ENCODE peak calls at places on chromosomes 4 and X, in six cellular contexts. E is epithelial cell of esophagus, D is uterus, H is H9, L is astrocyte, C is progenitor cell of endocrine pancreas. V is an unnamed sample.

GRCh38 chr4:183229397-183229796 is 90.7 kb downstream of the CLDN22 start:
- DNase-seq in E (peak; percentile 49), L (peak; percentile 40), H (no peak), D (no peak), C (no peak), V (no peak)

GRCh38 chr4:41573458-41574129 is 35.6 kb downstream of the LIMCH1 start:
- DNase-seq in D (no peak), H (no peak), E (no peak), C (no peak), L (peak; percentile 64), V (no peak)

GRCh38 chr4:54100607-54101189 is 735 bp downstream of the GSX2 start:
- DNase-seq in D (no peak), C (no peak), L (no peak), H (peak; percentile 31), E (no peak), V (peak; percentile 28)

GRCh38 chr4:65597697-65598096 is 72.6 kb downstream of the EPHA5 start:
- DNase-seq in D (no peak), C (no peak), L (peak; percentile 36), E (no peak), H (no peak), V (no peak)

GRCh38 chrX:49838374-49838773 is 9.3 kb downstream of the PAGE4 start:
- DNase-seq in D (no peak), C (no peak), H (peak; percentile 40), L (peak; percentile 2), E (peak; percentile 23), V (peak; percentile 23)

GRCh38 chr4:101855239-101855638 is 64.7 kb downstream of the BANK1 start:
- DNase-seq in H (no peak), C (no peak), D (no peak), E (no peak), L (no peak), V (no peak)

GRCh38 chrX:153871946-153872878 is 13.8 kb downstream of the L1CAM start:
- DNase-seq in C (no peak), H (no peak), E (no peak), L (no peak), D (no peak), V (no peak)

GRCh38 chr4:108849611-108850406 is 87.0 kb upstream of the ETNPPL start:
- DNase-seq in C (no peak), H (no peak), E (peak; percentile 65), D (no peak), L (peak; percentile 87), V (no peak)

GRCh38 chrX:76127341-76127740 is 45.5 kb upstream of the PBDC1 start:
- DNase-seq in L (no peak), D (no peak), E (no peak), C (no peak), H (no peak), V (no peak)

GRCh38 chr4:161336016-161336415 is 827.8 kb downstream of the FSTL5 start:
- DNase-seq in E (peak; percentile 78), C (no peak), H (no peak), L (peak; percentile 8), D (no peak), V (no peak)

GRCh38 chr4:92099851-92100250 is 203.9 kb upstream of the GRID2 start:
- DNase-seq in C (no peak), E (no peak), D (no peak), L (no peak), H (no peak), V (no peak)

GRCh38 chrX:53048169-53049126 is at the start of gene GPR173:
- DNase-seq in C (peak; percentile 27), L (peak; percentile 62), E (peak; percentile 3), D (peak; percentile 50), H (peak; percentile 84), V (peak; percentile 74)

GRCh38 chr4:149980941-149981340 is 97.3 kb upstream of the DCLK2 start:
- DNase-seq in C (no peak), L (peak; percentile 44), E (peak; percentile 66), D (peak; percentile 27), H (no peak), V (peak; percentile 72)

GRCh38 chr4:26701786-26702227 is 117.9 kb downstream of the TBC1D19 start:
- DNase-seq in L (peak; percentile 51), C (no peak), D (no peak), E (peak; percentile 13), H (no peak), V (no peak)

GRCh38 chr4:121564840-121565375 is 131.9 kb downstream of the ANXA5 start:
- DNase-seq in E (no peak), D (no peak), C (no peak), H (no peak), L (peak; percentile 20), V (no peak)

GRCh38 chr4:89838005-89838404 is 1.0 kb upstream of the SNCA start:
- DNase-seq in L (no peak), H (no peak), D (no peak), C (no peak), E (peak; percentile 40), V (no peak)

GRCh38 chr4:166091914-166092510 is 219.0 kb downstream of the TLL1 start:
- DNase-seq in D (no peak), E (peak; percentile 56), H (no peak), L (peak; percentile 22), C (no peak), V (no peak)

GRCh38 chr4:166435449-166435848 is 562.4 kb downstream of the TLL1 start:
- DNase-seq in L (peak; percentile 96), D (no peak), C (no peak), E (peak; percentile 83), H (no peak), V (no peak)

GRCh38 chr4:127126718-127127117 is 506.0 kb upstream of the INTU start:
- DNase-seq in L (no peak), C (no peak), D (no peak), H (no peak), E (no peak), V (no peak)

GRCh38 chrX:119690921-119691716 is 1.8 kb downstream of the SEPTIN6 start:
- DNase-seq in C (no peak), H (no peak), L (peak; percentile 45), E (peak; percentile 46), D (no peak), V (peak; percentile 52)

GRCh38 chr4:1406416-1406945 is at the start of gene NKX1-1:
- DNase-seq in H (peak; percentile 44), D (no peak), C (no peak), L (no peak), E (no peak), V (peak; percentile 34)

GRCh38 chrX:120446503-120446902 is 22.6 kb downstream of the LAMP2 start:
- DNase-seq in D (no peak), L (peak; percentile 70), H (no peak), C (no peak), E (no peak), V (no peak)

GRCh38 chrX:39891781-39892180 is 206.0 kb downstream of the BCOR start:
- DNase-seq in C (no peak), D (no peak), H (no peak), L (no peak), E (peak; percentile 91), V (no peak)

GRCh38 chr4:158770671-158771070 is 1.8 kb downstream of the FNIP2 start:
- DNase-seq in E (no peak), D (no peak), H (no peak), C (no peak), L (no peak), V (no peak)

GRCh38 chr4:182188622-182189021 is 54.6 kb upstream of the TENM3 start:
- DNase-seq in C (no peak), D (no peak), H (no peak), E (peak; percentile 60), L (peak; percentile 57), V (no peak)

GRCh38 chrX:119791437-119792231 is at the start of gene RPL39:
- DNase-seq in D (peak; percentile 83), H (peak; percentile 84), L (peak; percentile 82), E (peak; percentile 89), C (peak; percentile 39), V (peak; percentile 73)

GRCh38 chr4:189436207-189436606 is 504.5 kb upstream of the FRG1 start:
- DNase-seq in H (no peak), E (peak; percentile 2), L (no peak), C (no peak), D (no peak), V (no peak)
- TF ChIP-seq CTCF in H (peak; percentile 61), E (no peak), L (no peak), C (peak; percentile 28), D (no peak), V (peak; percentile 24)

DNA sequence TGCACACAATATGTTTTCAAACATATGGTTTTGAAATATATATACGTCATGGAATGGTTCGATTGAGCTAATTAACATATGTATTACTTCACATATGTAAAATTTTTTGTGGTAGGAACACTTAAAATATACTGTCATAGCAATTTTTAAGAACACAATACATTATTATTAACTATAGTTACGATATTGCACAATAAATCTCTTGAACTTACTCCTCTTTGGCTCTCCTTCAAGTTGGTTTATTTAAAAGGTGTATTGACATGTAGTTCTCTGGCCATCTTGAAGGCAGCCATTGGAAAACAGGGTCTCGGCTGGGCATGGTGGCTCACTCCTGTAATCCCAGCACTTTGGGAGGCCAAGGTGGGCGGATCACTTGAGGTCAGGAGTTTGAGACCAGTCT is 53.8 kb downstream of the CASP3 start:
- DNase-seq in D (no peak), H (no peak), C (no peak), L (no peak), E (peak; percentile 15), V (no peak)
- TF ChIP-seq CTCF in D (no peak), H (no peak), C (no peak), L (no peak), E (no peak), V (no peak)

DNA sequence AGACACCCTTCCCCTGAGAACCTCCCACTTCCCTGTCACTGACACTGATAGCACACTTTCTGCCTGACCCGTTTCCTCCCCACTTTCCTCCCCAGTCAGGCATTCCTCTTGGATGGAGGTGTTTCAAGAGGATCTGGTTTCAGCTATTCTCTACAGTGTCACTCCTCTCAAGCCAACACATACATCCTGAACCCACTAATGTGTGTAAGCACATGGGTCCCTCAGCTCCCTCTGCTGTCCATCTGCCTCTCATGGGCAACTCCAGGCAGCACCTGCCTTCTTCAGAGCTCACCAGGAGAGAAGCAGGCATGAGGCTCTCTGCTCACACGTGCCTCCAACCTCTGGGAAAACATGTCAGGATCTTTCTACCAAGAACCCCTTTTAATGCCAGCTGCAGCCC is 207.6 kb downstream of the NAF1 start:
- DNase-seq in L (no peak), E (peak; percentile 6), C (no peak), D (no peak), H (peak; percentile 60), V (no peak)
- TF ChIP-seq CTCF in L (no peak), E (no peak), C (peak; percentile 25), D (no peak), H (peak; percentile 50), V (no peak)

DNA sequence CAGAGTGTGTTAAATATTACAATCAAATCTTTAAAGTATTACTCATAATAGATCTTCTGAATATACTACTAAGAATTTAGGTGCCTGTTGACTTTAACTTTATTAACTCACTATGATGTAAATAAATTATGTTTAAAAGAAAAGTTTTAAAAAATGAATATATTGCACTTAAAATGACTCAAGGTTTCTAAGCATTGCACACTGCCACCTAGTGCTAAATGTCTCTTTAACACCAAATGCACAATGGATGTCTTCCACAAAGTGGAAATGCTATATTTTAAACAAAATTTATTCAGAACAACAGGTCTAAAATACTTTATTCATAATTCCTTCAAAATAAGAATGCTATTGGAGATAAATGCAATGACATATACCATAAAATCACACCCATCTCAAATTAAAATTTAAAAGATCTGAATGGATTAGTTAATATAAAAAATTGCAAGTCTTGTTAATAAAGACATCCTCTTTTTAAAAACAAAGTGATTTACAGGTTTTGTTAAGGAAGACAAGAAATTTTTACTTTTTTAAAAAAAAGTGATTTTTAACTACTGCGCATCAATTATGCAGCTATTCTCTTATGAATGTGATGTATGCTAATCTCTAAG is 5.5 kb downstream of the INPP4B start:
- DNase-seq in E (peak; percentile 61), H (no peak), L (peak; percentile 25), C (no peak), D (no peak), V (no peak)
- TF ChIP-seq CTCF in E (peak; percentile 60), H (peak; percentile 81), L (peak; percentile 60), C (peak; percentile 85), D (peak; percentile 56), V (peak; percentile 68)

V was measured in glutamatergic neuron.